ENCODE peak calls at places on chromosome 10, in eight cellular contexts. One of them, this sample, is unnamed.

GRCh38 chr10:31477584-31477983 is 158.6 kb downstream of the ZEB1 start:
- DNase-seq in AG10803: no peak
- DNase-seq in GM13976: no peak
- DNase-seq in mammary epithelial cell: no peak
- DNase-seq in natural killer cell: no peak
- DNase-seq in progenitor cell of endocrine pancreas: no peak
- DNase-seq in DND-41: no peak
- DNase-seq in Panc1: no peak
- DNase-seq in this sample: no peak

GRCh38 chr10:7340179-7340874 is 70.5 kb downstream of the SFMBT2 start:
- DNase-seq in AG10803: no peak
- DNase-seq in GM13976: no peak
- DNase-seq in mammary epithelial cell: no peak
- DNase-seq in natural killer cell: no peak
- DNase-seq in progenitor cell of endocrine pancreas: no peak
- DNase-seq in DND-41: no peak
- DNase-seq in Panc1: no peak
- DNase-seq in this sample: no peak

GRCh38 chr10:44389556-44389955 is 4.7 kb upstream of the CXCL12 start:
- DNase-seq in AG10803: no peak
- DNase-seq in GM13976: no peak
- DNase-seq in mammary epithelial cell: no peak
- DNase-seq in natural killer cell: no peak
- DNase-seq in progenitor cell of endocrine pancreas: no peak
- DNase-seq in DND-41: no peak
- DNase-seq in Panc1: no peak
- DNase-seq in this sample: no peak

GRCh38 chr10:3354171-3354570 is 181.6 kb upstream of the PITRM1 start:
- DNase-seq in AG10803: no peak
- DNase-seq in GM13976: no peak
- DNase-seq in mammary epithelial cell: no peak
- DNase-seq in natural killer cell: no peak
- DNase-seq in progenitor cell of endocrine pancreas: no peak
- DNase-seq in DND-41: no peak
- DNase-seq in Panc1: no peak
- DNase-seq in this sample: no peak

GRCh38 chr10:5565671-5566581 is 41.2 kb downstream of the CALML3 start:
- DNase-seq in AG10803: peak
- DNase-seq in GM13976: no peak
- DNase-seq in mammary epithelial cell: peak
- DNase-seq in natural killer cell: no peak
- DNase-seq in progenitor cell of endocrine pancreas: no peak
- DNase-seq in DND-41: no peak
- DNase-seq in Panc1: no peak
- DNase-seq in this sample: peak

GRCh38 chr10:20953120-20953519 is 56.0 kb upstream of the NEBL start:
- DNase-seq in AG10803: no peak
- DNase-seq in GM13976: no peak
- DNase-seq in mammary epithelial cell: no peak
- DNase-seq in natural killer cell: no peak
- DNase-seq in progenitor cell of endocrine pancreas: no peak
- DNase-seq in DND-41: no peak
- DNase-seq in Panc1: no peak
- DNase-seq in this sample: no peak

GRCh38 chr10:77157248-77158019 is 480.2 kb downstream of the KCNMA1 start:
- DNase-seq in AG10803: no peak
- DNase-seq in GM13976: no peak
- DNase-seq in mammary epithelial cell: no peak
- DNase-seq in natural killer cell: no peak
- DNase-seq in progenitor cell of endocrine pancreas: no peak
- DNase-seq in DND-41: no peak
- DNase-seq in Panc1: no peak
- DNase-seq in this sample: no peak

GRCh38 chr10:68924593-68924992 is 23.5 kb downstream of the DDX50 start:
- DNase-seq in AG10803: no peak
- DNase-seq in GM13976: no peak
- DNase-seq in mammary epithelial cell: no peak
- DNase-seq in natural killer cell: no peak
- DNase-seq in progenitor cell of endocrine pancreas: no peak
- DNase-seq in DND-41: no peak
- DNase-seq in Panc1: no peak
- DNase-seq in this sample: no peak

GRCh38 chr10:24952146-24952700 is at the start of gene PRTFDC1:
- DNase-seq in AG10803: no peak
- DNase-seq in GM13976: peak
- DNase-seq in mammary epithelial cell: no peak
- DNase-seq in natural killer cell: peak
- DNase-seq in progenitor cell of endocrine pancreas: no peak
- DNase-seq in DND-41: no peak
- DNase-seq in Panc1: no peak
- DNase-seq in this sample: peak

GRCh38 chr10:35564276-35564982 is 40.7 kb upstream of the GJD4 start:
- DNase-seq in AG10803: peak
- DNase-seq in GM13976: peak
- DNase-seq in mammary epithelial cell: no peak
- DNase-seq in natural killer cell: no peak
- DNase-seq in progenitor cell of endocrine pancreas: no peak
- DNase-seq in DND-41: peak
- DNase-seq in Panc1: no peak
- DNase-seq in this sample: peak

GRCh38 chr10:16752099-16752498 is 65.1 kb downstream of the RSU1 start:
- DNase-seq in AG10803: no peak
- DNase-seq in GM13976: no peak
- DNase-seq in mammary epithelial cell: no peak
- DNase-seq in natural killer cell: no peak
- DNase-seq in progenitor cell of endocrine pancreas: no peak
- DNase-seq in DND-41: no peak
- DNase-seq in Panc1: no peak
- DNase-seq in this sample: no peak

GRCh38 chr10:89391882-89392756 is at the start of gene IFIT1:
- DNase-seq in AG10803: peak
- DNase-seq in GM13976: peak
- DNase-seq in mammary epithelial cell: peak
- DNase-seq in natural killer cell: no peak
- DNase-seq in progenitor cell of endocrine pancreas: no peak
- DNase-seq in DND-41: peak
- DNase-seq in Panc1: no peak
- DNase-seq in this sample: peak
- TF ChIP-seq CTCF in AG10803: no peak
- TF ChIP-seq CTCF in GM13976: no peak
- TF ChIP-seq CTCF in mammary epithelial cell: peak
- TF ChIP-seq CTCF in natural killer cell: no peak
- TF ChIP-seq CTCF in progenitor cell of endocrine pancreas: no peak
- TF ChIP-seq CTCF in DND-41: peak
- TF ChIP-seq CTCF in Panc1: peak
- TF ChIP-seq CTCF in this sample: no peak

DNA sequence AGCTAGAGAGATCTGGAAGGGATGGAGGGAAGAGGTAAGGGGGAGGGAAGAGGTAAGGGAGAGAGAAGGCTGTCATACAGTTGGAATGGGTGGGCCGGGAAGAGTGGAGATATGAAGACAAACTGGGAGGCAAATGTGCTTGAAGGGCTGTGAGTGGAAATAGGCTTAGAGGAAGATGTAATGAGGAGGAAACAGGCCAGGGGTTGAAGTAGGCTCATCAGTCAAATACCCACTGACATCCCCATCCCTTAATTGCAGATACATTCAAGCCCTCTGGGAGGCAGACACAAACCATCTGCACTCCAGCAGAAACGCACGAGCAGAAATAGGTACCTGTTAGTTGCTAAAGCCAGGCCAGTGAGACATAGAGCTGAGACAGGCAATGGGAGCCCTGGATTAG is 2.1 kb downstream of the SYNPO2L start:
- DNase-seq in AG10803: peak
- DNase-seq in GM13976: peak
- DNase-seq in mammary epithelial cell: no peak
- DNase-seq in natural killer cell: no peak
- DNase-seq in progenitor cell of endocrine pancreas: no peak
- DNase-seq in DND-41: no peak
- DNase-seq in Panc1: peak
- DNase-seq in this sample: no peak
- TF ChIP-seq CTCF in AG10803: peak
- TF ChIP-seq CTCF in GM13976: peak
- TF ChIP-seq CTCF in mammary epithelial cell: peak
- TF ChIP-seq CTCF in natural killer cell: no peak
- TF ChIP-seq CTCF in progenitor cell of endocrine pancreas: no peak
- TF ChIP-seq CTCF in DND-41: peak
- TF ChIP-seq CTCF in Panc1: no peak
- TF ChIP-seq CTCF in this sample: peak

GRCh38 chr10:73229567-73229966 is 17.5 kb downstream of the DNAJC9 start:
- DNase-seq in AG10803: no peak
- DNase-seq in GM13976: no peak
- DNase-seq in mammary epithelial cell: no peak
- DNase-seq in natural killer cell: no peak
- DNase-seq in progenitor cell of endocrine pancreas: no peak
- DNase-seq in DND-41: no peak
- DNase-seq in Panc1: no peak
- DNase-seq in this sample: no peak

GRCh38 chr10:73234695-73235094 is 12.4 kb downstream of the DNAJC9 start:
- DNase-seq in AG10803: no peak
- DNase-seq in GM13976: no peak
- DNase-seq in mammary epithelial cell: no peak
- DNase-seq in natural killer cell: no peak
- DNase-seq in progenitor cell of endocrine pancreas: no peak
- DNase-seq in DND-41: no peak
- DNase-seq in Panc1: no peak
- DNase-seq in this sample: no peak

GRCh38 chr10:73228247-73228646 is 18.8 kb downstream of the DNAJC9 start:
- DNase-seq in AG10803: no peak
- DNase-seq in GM13976: no peak
- DNase-seq in mammary epithelial cell: no peak
- DNase-seq in natural killer cell: no peak
- DNase-seq in progenitor cell of endocrine pancreas: no peak
- DNase-seq in DND-41: no peak
- DNase-seq in Panc1: no peak
- DNase-seq in this sample: no peak

GRCh38 chr10:73233883-73234282 is 13.2 kb downstream of the DNAJC9 start:
- DNase-seq in AG10803: no peak
- DNase-seq in GM13976: no peak
- DNase-seq in mammary epithelial cell: no peak
- DNase-seq in natural killer cell: no peak
- DNase-seq in progenitor cell of endocrine pancreas: no peak
- DNase-seq in DND-41: no peak
- DNase-seq in Panc1: no peak
- DNase-seq in this sample: no peak

GRCh38 chr10:73232887-73233286 is 14.2 kb downstream of the DNAJC9 start:
- DNase-seq in AG10803: no peak
- DNase-seq in GM13976: no peak
- DNase-seq in mammary epithelial cell: no peak
- DNase-seq in natural killer cell: no peak
- DNase-seq in progenitor cell of endocrine pancreas: no peak
- DNase-seq in DND-41: no peak
- DNase-seq in Panc1: no peak
- DNase-seq in this sample: no peak
- TF ChIP-seq CTCF in AG10803: peak
- TF ChIP-seq CTCF in GM13976: no peak
- TF ChIP-seq CTCF in mammary epithelial cell: no peak
- TF ChIP-seq CTCF in natural killer cell: no peak
- TF ChIP-seq CTCF in progenitor cell of endocrine pancreas: peak
- TF ChIP-seq CTCF in DND-41: peak
- TF ChIP-seq CTCF in Panc1: peak
- TF ChIP-seq CTCF in this sample: peak

DNA sequence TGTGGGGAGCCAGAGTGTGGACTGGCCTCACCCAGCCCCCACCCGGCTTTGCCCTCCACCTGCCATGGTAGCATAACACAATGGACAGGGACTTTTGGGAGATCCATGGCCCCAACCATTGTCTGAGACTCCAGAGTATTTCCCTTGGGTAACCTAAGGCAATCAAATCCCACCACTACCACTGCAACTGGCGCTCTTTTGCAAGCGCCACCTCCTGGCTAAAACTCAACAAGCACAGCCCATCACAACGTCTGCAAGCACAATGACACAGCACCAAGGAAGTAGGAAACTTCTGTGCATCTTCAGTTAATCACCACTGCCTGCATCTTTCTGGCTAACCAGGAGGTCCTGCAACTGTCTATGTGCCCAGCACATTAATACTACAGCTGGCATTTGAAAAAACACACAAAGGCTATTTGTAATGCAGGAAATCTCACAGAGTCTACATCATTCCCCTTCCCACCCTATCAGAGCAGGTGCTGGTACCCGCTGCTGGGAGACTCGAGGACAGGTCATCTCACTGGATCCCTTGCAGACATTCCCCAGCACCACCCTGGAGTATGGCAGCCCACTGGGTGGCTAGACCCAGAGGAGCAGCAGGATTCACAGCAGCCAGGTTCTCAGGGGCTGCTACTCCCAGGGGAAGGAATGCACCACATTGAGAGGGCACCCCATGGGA is 27.7 kb downstream of the ANKRD26 start:
- DNase-seq in AG10803: no peak
- DNase-seq in GM13976: no peak
- DNase-seq in mammary epithelial cell: no peak
- DNase-seq in natural killer cell: no peak
- DNase-seq in progenitor cell of endocrine pancreas: no peak
- DNase-seq in DND-41: peak
- DNase-seq in Panc1: no peak
- DNase-seq in this sample: no peak
- TF ChIP-seq CTCF in AG10803: no peak
- TF ChIP-seq CTCF in GM13976: no peak
- TF ChIP-seq CTCF in mammary epithelial cell: no peak
- TF ChIP-seq CTCF in natural killer cell: no peak
- TF ChIP-seq CTCF in progenitor cell of endocrine pancreas: peak
- TF ChIP-seq CTCF in DND-41: peak
- TF ChIP-seq CTCF in Panc1: peak
- TF ChIP-seq CTCF in this sample: peak

GRCh38 chr10:104925232-104925851 is 284.3 kb downstream of the SORCS3 start:
- DNase-seq in AG10803: peak
- DNase-seq in GM13976: peak
- DNase-seq in mammary epithelial cell: peak
- DNase-seq in natural killer cell: no peak
- DNase-seq in progenitor cell of endocrine pancreas: peak
- DNase-seq in DND-41: peak
- DNase-seq in Panc1: peak
- DNase-seq in this sample: no peak
- TF ChIP-seq CTCF in AG10803: peak
- TF ChIP-seq CTCF in GM13976: peak
- TF ChIP-seq CTCF in mammary epithelial cell: peak
- TF ChIP-seq CTCF in natural killer cell: no peak
- TF ChIP-seq CTCF in progenitor cell of endocrine pancreas: peak
- TF ChIP-seq CTCF in DND-41: peak
- TF ChIP-seq CTCF in Panc1: peak
- TF ChIP-seq CTCF in this sample: peak

This sample was measured in HFFc6.